ENCODE peak calls at places on chromosomes 2 and 18, in five cellular contexts. One of them, this sample, is unnamed.

GRCh38 chr18:3088444-3088843 is 75.5 kb upstream of the LPIN2 start:
- DNase-seq in ELF-1: no peak
- DNase-seq in heart left ventricle: no peak
- DNase-seq in substantia nigra: no peak
- DNase-seq in GM03348: no peak
- DNase-seq in this sample: no peak

GRCh38 chr2:101406867-101407266 is 19.6 kb upstream of the CREG2 start:
- DNase-seq in ELF-1: no peak
- DNase-seq in heart left ventricle: no peak
- DNase-seq in substantia nigra: no peak
- DNase-seq in GM03348: peak; percentile 88
- DNase-seq in this sample: no peak

GRCh38 chr2:625415-626135 is 51.6 kb downstream of the TMEM18 start:
- DNase-seq in ELF-1: no peak
- DNase-seq in heart left ventricle: no peak
- DNase-seq in substantia nigra: no peak
- DNase-seq in GM03348: no peak
- DNase-seq in this sample: no peak

GRCh38 chr2:1744446-1745170 is at the start of gene PXDN:
- DNase-seq in ELF-1: no peak
- DNase-seq in heart left ventricle: peak; percentile 68
- DNase-seq in substantia nigra: no peak
- DNase-seq in GM03348: peak; percentile 95
- DNase-seq in this sample: no peak

GRCh38 chr2:197958592-197958991 is 154.2 kb downstream of the PLCL1 start:
- DNase-seq in ELF-1: no peak
- DNase-seq in heart left ventricle: no peak
- DNase-seq in substantia nigra: no peak
- DNase-seq in GM03348: no peak
- DNase-seq in this sample: no peak

GRCh38 chr2:30139131-30139870 is 7.5 kb upstream of the YPEL5 start:
- DNase-seq in ELF-1: no peak
- DNase-seq in heart left ventricle: no peak
- DNase-seq in substantia nigra: no peak
- DNase-seq in GM03348: no peak
- DNase-seq in this sample: no peak

GRCh38 chr2:168948621-168949212 is 47.6 kb downstream of the G6PC2 start:
- DNase-seq in ELF-1: no peak
- DNase-seq in heart left ventricle: no peak
- DNase-seq in substantia nigra: no peak
- DNase-seq in GM03348: peak; percentile 10
- DNase-seq in this sample: no peak

GRCh38 chr2:178923546-178923945 is 116.3 kb upstream of the TTN start:
- DNase-seq in ELF-1: no peak
- DNase-seq in heart left ventricle: no peak
- DNase-seq in substantia nigra: no peak
- DNase-seq in GM03348: no peak
- DNase-seq in this sample: no peak

GRCh38 chr18:34595673-34596072 is 114.4 kb upstream of the DTNA start:
- DNase-seq in ELF-1: peak; percentile 50
- DNase-seq in heart left ventricle: no peak
- DNase-seq in substantia nigra: no peak
- DNase-seq in GM03348: no peak
- DNase-seq in this sample: no peak

GRCh38 chr18:21831413-21831831 is 90.8 kb downstream of the MIB1 start:
- DNase-seq in ELF-1: peak; percentile 7
- DNase-seq in heart left ventricle: peak; percentile 35
- DNase-seq in substantia nigra: no peak
- DNase-seq in GM03348: no peak
- DNase-seq in this sample: no peak

GRCh38 chr2:184769686-184770085 is 171.4 kb downstream of the ZNF804A start:
- DNase-seq in ELF-1: no peak
- DNase-seq in heart left ventricle: no peak
- DNase-seq in substantia nigra: no peak
- DNase-seq in GM03348: no peak
- DNase-seq in this sample: no peak

GRCh38 chr2:217360781-217361485 is 501.1 kb upstream of the TNP1 start:
- DNase-seq in ELF-1: no peak
- DNase-seq in heart left ventricle: no peak
- DNase-seq in substantia nigra: no peak
- DNase-seq in GM03348: peak; percentile 88
- DNase-seq in this sample: no peak

GRCh38 chr18:48090702-48091101 is 160.2 kb upstream of the SMAD2 start:
- DNase-seq in ELF-1: no peak
- DNase-seq in heart left ventricle: no peak
- DNase-seq in substantia nigra: no peak
- DNase-seq in GM03348: no peak
- DNase-seq in this sample: no peak

GRCh38 chr2:10554961-10555809 is 107.1 kb upstream of the ODC1 start:
- DNase-seq in ELF-1: no peak
- DNase-seq in heart left ventricle: no peak
- DNase-seq in substantia nigra: no peak
- DNase-seq in GM03348: no peak
- DNase-seq in this sample: no peak

GRCh38 chr2:237731663-237732062 is 66.9 kb upstream of the RBM44 start:
- DNase-seq in ELF-1: peak; percentile 54
- DNase-seq in heart left ventricle: no peak
- DNase-seq in substantia nigra: no peak
- DNase-seq in GM03348: peak; percentile 58
- DNase-seq in this sample: no peak

GRCh38 chr2:128548461-128548891 is 229.8 kb upstream of the HS6ST1 start:
- DNase-seq in ELF-1: peak; percentile 28
- DNase-seq in heart left ventricle: peak; percentile 18
- DNase-seq in substantia nigra: no peak
- DNase-seq in GM03348: no peak
- DNase-seq in this sample: no peak

GRCh38 chr2:20229322-20230201 is 4.6 kb upstream of the SDC1 start:
- DNase-seq in ELF-1: no peak
- DNase-seq in heart left ventricle: no peak
- DNase-seq in substantia nigra: no peak
- DNase-seq in GM03348: peak; percentile 83
- DNase-seq in this sample: no peak